ENCODE peak calls at places on chromosomes 7 and 10, in five cellular contexts. L, W, T, N and P are unnamed samples.

GRCh38 chr10:103885617-103886016 is 30.2 kb upstream of the SH3PXD2A start:
- DNase-seq in L (no peak), W (no peak), T (no peak), N (no peak), P (no peak)

GRCh38 chr7:155288055-155288454 is 9.6 kb upstream of the INSIG1 start:
- DNase-seq in L (no peak), W (no peak), T (no peak), N (no peak), P (no peak)

GRCh38 chr10:4543943-4544540 is 282.0 kb upstream of the AKR1E2 start:
- DNase-seq in L (no peak), W (no peak), T (no peak), N (no peak), P (no peak)

GRCh38 chr10:88618496-88618895 is 31.9 kb downstream of the LIPJ start:
- DNase-seq in L (no peak), W (no peak), T (no peak), N (no peak), P (no peak)

GRCh38 chr7:11170160-11170559 is 196.5 kb downstream of the PHF14 start:
- DNase-seq in L (no peak), W (no peak), T (no peak), N (no peak), P (no peak)

GRCh38 chr7:73567701-73568685 is 10.4 kb downstream of the TBL2 start:
- DNase-seq in L (no peak), W (no peak), T (peak), N (no peak), P (no peak)

GRCh38 chr10:83897626-83898025 is 241.7 kb upstream of the GHITM start:
- DNase-seq in L (no peak), W (no peak), T (no peak), N (no peak), P (no peak)

GRCh38 chr7:23242935-23243334 is 3.6 kb upstream of the GPNMB start:
- DNase-seq in L (no peak), W (no peak), T (no peak), N (no peak), P (no peak)

GRCh38 chr10:78542536-78542935 is 508.9 kb downstream of the RPS24 start:
- DNase-seq in L (no peak), W (no peak), T (no peak), N (no peak), P (no peak)

GRCh38 chr10:60643874-60644273 is 134.4 kb upstream of the CDK1 start:
- DNase-seq in L (no peak), W (no peak), T (no peak), N (no peak), P (no peak)

GRCh38 chr7:115047968-115048720 is 126.2 kb downstream of the MDFIC start:
- DNase-seq in L (no peak), W (no peak), T (no peak), N (no peak), P (no peak)

GRCh38 chr10:10661176-10661575 is 356.5 kb upstream of the CELF2 start:
- DNase-seq in L (no peak), W (no peak), T (no peak), N (no peak), P (no peak)

GRCh38 chr7:117951711-117952280 is 78.6 kb upstream of the CTTNBP2 start:
- DNase-seq in L (no peak), W (no peak), T (no peak), N (no peak), P (no peak)

GRCh38 chr10:122323941-122324675 is 50.4 kb upstream of the PLEKHA1 start:
- DNase-seq in L (no peak), W (no peak), T (peak), N (no peak), P (no peak)

GRCh38 chr7:150368098-150368883 is at the start of gene REPIN1:
- DNase-seq in L (peak), W (peak), T (peak), N (peak), P (no peak)

GRCh38 chr7:155558351-155558750 is 12.0 kb upstream of the CNPY1 start:
- DNase-seq in L (no peak), W (no peak), T (no peak), N (no peak), P (no peak)

GRCh38 chr10:110724116-110724701 is 80.1 kb downstream of the RBM20 start:
- DNase-seq in L (no peak), W (no peak), T (no peak), N (no peak), P (no peak)

GRCh38 chr10:86260564-86260963 is 106.0 kb downstream of the GRID1 start:
- DNase-seq in L (no peak), W (no peak), T (no peak), N (no peak), P (no peak)

GRCh38 chr7:115087437-115087836 is 165.5 kb downstream of the MDFIC start:
- DNase-seq in L (no peak), W (no peak), T (peak), N (no peak), P (no peak)